ENCODE peak calls at places on chromosomes 13 and 19, in seven cellular contexts. Q is NAMALWA; L is body of pancreas; E is COLO829; U is T1000; S is NCI-H1436; N is activated naive CD4-positive, alpha-beta T cell. A is an unnamed sample.

GRCh38 chr19:51552996-51553725 is 17.9 kb upstream of the ZNF175 start:
- DNase-seq in Q (peak), L (peak), E (peak), U (peak), S (no peak), N (no peak), A (no peak)

GRCh38 chr13:28273919-28274318 is 135.6 kb downstream of the PAN3 start:
- DNase-seq in Q (peak), L (no peak), E (no peak), U (no peak), S (no peak), N (no peak), A (no peak)

GRCh38 chr13:58202099-58202498 is 570.6 kb downstream of the PCDH17 start:
- DNase-seq in Q (no peak), L (no peak), E (no peak), U (no peak), S (no peak), N (no peak), A (no peak)

GRCh38 chr19:13993554-13994308 is 12.4 kb downstream of the RFX1 start:
- DNase-seq in Q (no peak), L (no peak), E (no peak), U (no peak), S (no peak), N (no peak), A (no peak)

GRCh38 chr19:46076951-46077814 is 36.4 kb upstream of the IGFL4 start:
- DNase-seq in Q (peak), L (peak), E (peak), U (peak), S (peak), N (no peak), A (peak)

GRCh38 chr19:18685597-18686164 is 2.2 kb downstream of the CRTC1 start:
- DNase-seq in Q (no peak), L (no peak), E (no peak), U (no peak), S (no peak), N (no peak), A (no peak)

GRCh38 chr19:8577247-8577646 is at the start of gene MYO1F:
- DNase-seq in Q (no peak), L (no peak), E (no peak), U (no peak), S (no peak), N (no peak), A (no peak)

GRCh38 chr13:32297206-32297605 is 18.0 kb downstream of the ZAR1L start:
- DNase-seq in Q (no peak), L (no peak), E (no peak), U (no peak), S (no peak), N (no peak), A (no peak)

GRCh38 chr13:114121496-114122466 is 10.6 kb downstream of the RASA3 start:
- DNase-seq in Q (no peak), L (no peak), E (no peak), U (no peak), S (no peak), N (no peak), A (no peak)

GRCh38 chr13:93698016-93698613 is 471.5 kb downstream of the GPC6 start:
- DNase-seq in Q (no peak), L (no peak), E (no peak), U (no peak), S (no peak), N (no peak), A (no peak)

GRCh38 chr19:13861714-13862531 is 15.0 kb upstream of the NANOS3 start:
- DNase-seq in Q (peak), L (peak), E (peak), U (peak), S (peak), N (peak), A (peak)

GRCh38 chr13:85501616-85502015 is 297.6 kb downstream of the SLITRK6 start:
- DNase-seq in Q (no peak), L (no peak), E (no peak), U (no peak), S (no peak), N (no peak), A (no peak)

GRCh38 chr13:78630509-78630908 is 27.2 kb upstream of the POU4F1 start:
- DNase-seq in Q (no peak), L (no peak), E (no peak), U (no peak), S (no peak), N (no peak), A (no peak)

GRCh38 chr13:28856284-28856683 is 36.1 kb downstream of the MTUS2 start:
- DNase-seq in Q (no peak), L (no peak), E (no peak), U (no peak), S (no peak), N (no peak), A (no peak)

GRCh38 chr13:70812481-70812880 is 704.2 kb upstream of the KLHL1 start:
- DNase-seq in Q (no peak), L (no peak), E (no peak), U (no peak), S (no peak), N (no peak), A (no peak)